ENCODE peak calls at places on chromosomes 6 and 20, in eight cellular contexts. T is PC-9; P is heart left ventricle; R is SJCRH30; M is CD8-positive, alpha-beta T cell; J is lower lobe of right lung; W is GM23338; V is Caco-2. I is an unnamed sample. For H3K36me3, the result is how much of the 10 kb centered on the place peaks cover.

GRCh38 chr20:9409981-9410380 is 104.4 kb upstream of the LAMP5 start:
- DNase-seq in J (no peak), R (no peak), P (no peak), W (no peak), V (no peak), M (no peak), T (no peak), I (no peak)

GRCh38 chr6:13760948-13761347 is 49.3 kb upstream of the RANBP9 start:
- DNase-seq in J (no peak), R (no peak), W (no peak), P (no peak), T (no peak), M (no peak), V (no peak), I (no peak)

GRCh38 chr6:80468398-80468797 is 361.9 kb downstream of the BCKDHB start:
- DNase-seq in V (peak), M (no peak), P (no peak), T (no peak), W (no peak), J (no peak), R (no peak), I (no peak)

GRCh38 chr6:130796313-130796905 is 30.8 kb upstream of the SMLR1 start:
- DNase-seq in P (peak), J (no peak), T (no peak), M (no peak), W (peak), V (no peak), R (peak), I (no peak)

GRCh38 chr6:53669592-53669991 is 4.0 kb upstream of the KLHL31 start:
- DNase-seq in J (no peak), P (no peak), R (no peak), T (no peak), M (no peak), W (no peak), V (no peak), I (no peak)

GRCh38 chr6:19691465-19692167 is 145.6 kb upstream of the ID4 start:
- DNase-seq in P (no peak), R (no peak), M (no peak), T (no peak), W (peak), J (no peak), V (no peak), I (no peak)

GRCh38 chr20:52321396-52321795 is 129.8 kb upstream of the ZFP64 start:
- DNase-seq in W (no peak), V (no peak), R (no peak), J (no peak), M (no peak), T (no peak), P (no peak), I (no peak)

GRCh38 chr20:19826179-19826914 is 68.3 kb downstream of the RIN2 start:
- DNase-seq in V (peak), J (no peak), M (no peak), P (no peak), T (no peak), R (no peak), W (no peak), I (no peak)

GRCh38 chr6:123393333-123393732 is 243.4 kb downstream of the TRDN start:
- DNase-seq in R (no peak), T (no peak), M (no peak), W (peak), P (no peak), V (peak), J (no peak), I (no peak)

GRCh38 chr6:167945937-167946485 is 51.5 kb upstream of the KIF25 start:
- DNase-seq in J (no peak), M (no peak), T (no peak), R (no peak), P (no peak), V (no peak), W (no peak), I (no peak)
- H3K36me3 ChIP-seq in J (half or more), M (under half), T (under half), R (under half), P (half or more), V (under half), W (half or more), I (under half)

DNA sequence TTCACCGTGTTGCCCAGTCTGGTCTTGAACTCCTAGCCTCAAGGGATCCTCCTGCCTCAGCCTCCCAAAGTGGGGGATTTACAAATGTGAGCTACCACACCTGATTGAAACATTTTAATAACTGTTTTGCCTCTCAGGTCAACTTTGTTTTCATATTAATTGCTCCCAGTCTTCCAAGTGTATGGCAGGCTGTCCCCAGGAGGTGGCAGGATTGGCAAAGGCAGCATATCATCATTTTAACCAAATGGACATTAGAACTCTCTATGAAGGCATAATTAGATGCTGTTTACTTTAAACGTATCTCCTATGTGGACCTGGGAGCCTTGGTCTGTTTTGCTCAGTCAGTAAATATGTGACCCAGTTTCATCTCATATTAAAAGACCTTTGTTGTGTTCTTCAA is 59.2 kb upstream of the CSE1L start:
- DNase-seq in T (no peak), V (peak), M (no peak), P (no peak), W (no peak), J (no peak), R (no peak), I (no peak)
- H3K36me3 ChIP-seq in T (half or more), V (under half), M (half or more), P (half or more), W (half or more), J (half or more), R (half or more), I (under half)

GRCh38 chr20:44950368-44950767 is 9.8 kb downstream of the TOMM34 start:
- DNase-seq in J (no peak), M (no peak), P (no peak), T (no peak), V (no peak), W (no peak), R (no peak), I (no peak)
- H3K36me3 ChIP-seq in J (half or more), M (under half), P (half or more), T (half or more), V (under half), W (under half), R (half or more), I (under half)

GRCh38 chr6:154621611-154622010 is 111.1 kb upstream of the CNKSR3 start:
- DNase-seq in M (no peak), J (no peak), W (no peak), P (no peak), V (no peak), T (no peak), R (no peak), I (no peak)

GRCh38 chr6:154615483-154616025 is 105.1 kb upstream of the CNKSR3 start:
- DNase-seq in J (peak), W (peak), T (peak), R (peak), V (no peak), M (no peak), P (peak), I (no peak)

GRCh38 chr6:154617175-154617574 is 106.7 kb upstream of the CNKSR3 start:
- DNase-seq in P (no peak), T (no peak), M (no peak), V (no peak), R (no peak), W (no peak), J (no peak), I (no peak)

GRCh38 chr6:154622618-154623336 is 110.4 kb upstream of the SCAF8 start:
- DNase-seq in V (no peak), P (no peak), J (no peak), T (no peak), M (no peak), W (no peak), R (no peak), I (no peak)

GRCh38 chr6:154619183-154619582 is 108.7 kb upstream of the CNKSR3 start:
- DNase-seq in V (no peak), J (no peak), W (no peak), P (no peak), T (no peak), R (no peak), M (no peak), I (no peak)
- H3K36me3 ChIP-seq in V (under half), J (under half), W (under half), P (under half), T (under half), R (under half), M (under half), I (under half)

GRCh38 chr20:63087872-63088680 is 81.3 kb upstream of the BHLHE23 start:
- DNase-seq in R (peak), M (no peak), T (no peak), W (no peak), V (no peak), P (no peak), J (peak), I (no peak)

GRCh38 chr20:63090682-63091571 is 84.2 kb upstream of the BHLHE23 start:
- DNase-seq in M (no peak), P (no peak), R (peak), J (peak), W (no peak), V (no peak), T (no peak), I (no peak)

GRCh38 chr20:63087236-63087871 is 80.6 kb upstream of the BHLHE23 start:
- DNase-seq in R (peak), T (no peak), P (no peak), M (no peak), W (no peak), V (no peak), J (peak), I (no peak)

GRCh38 chr20:63090052-63090451 is 83.3 kb upstream of the BHLHE23 start:
- DNase-seq in M (no peak), R (peak), J (no peak), W (no peak), P (no peak), T (no peak), V (no peak), I (no peak)

GRCh38 chr20:63089051-63089907 is 82.5 kb upstream of the BHLHE23 start:
- DNase-seq in P (no peak), M (no peak), W (no peak), V (peak), R (peak), T (peak), J (peak), I (no peak)
- H3K36me3 ChIP-seq in P (under half), M (under half), W (under half), V (under half), R (under half), T (under half), J (under half), I (under half)

GRCh38 chr6:152310371-152310954 is 326.7 kb downstream of the SYNE1 start:
- DNase-seq in T (no peak), R (no peak), P (no peak), W (no peak), V (no peak), J (no peak), M (no peak), I (no peak)
- H3K36me3 ChIP-seq in T (under half), R (under half), P (half or more), W (under half), V (under half), J (half or more), M (under half), I (under half)

GRCh38 chr6:109466212-109466923 is 10.8 kb upstream of the MICAL1 start:
- DNase-seq in V (no peak), W (no peak), M (no peak), R (no peak), J (no peak), T (no peak), P (no peak), I (no peak)
- H3K36me3 ChIP-seq in V (under half), W (half or more), M (under half), R (half or more), J (half or more), T (half or more), P (half or more), I (under half)